ENCODE peak calls at places on chromosomes 4 and X, in four cellular contexts. W is right atrium auricular region, R is H7, Y is RWPE2. Q is an unnamed sample. For H3K36me3, the result is how much of the 10 kb centered on the place peaks cover.

GRCh38 chr4:79620627-79621026 is 212.6 kb upstream of the GK2 start:
- DNase-seq in W (no peak), R (no peak), Y (no peak), Q (no peak)

GRCh38 chrX:155997436-155997835 is at the start of gene IL9R:
- DNase-seq in Y (no peak), R (no peak), W (no peak), Q (no peak)

GRCh38 chr4:86043755-86044592 is 315.9 kb downstream of the MAPK10 start:
- DNase-seq in Y (no peak), R (no peak), W (no peak), Q (peak)

GRCh38 chr4:182916483-182917181 is 554 bp downstream of the DCTD start:
- DNase-seq in R (no peak), Y (no peak), W (no peak), Q (peak)

GRCh38 chrX:13165266-13165665 is 120.8 kb upstream of the FAM9C start:
- DNase-seq in Y (no peak), W (no peak), R (no peak), Q (no peak)

GRCh38 chrX:52425710-52426245 is 57.0 kb downstream of the XAGE2 start:
- DNase-seq in R (no peak), W (no peak), Y (no peak), Q (no peak)

GRCh38 chrX:39309018-39309620 is 507.9 kb downstream of the MID1IP1 start:
- DNase-seq in W (no peak), Y (no peak), R (no peak), Q (no peak)

GRCh38 chr4:138184881-138185280 is 57.3 kb downstream of the SLC7A11 start:
- DNase-seq in W (no peak), Y (no peak), R (no peak), Q (no peak)

GRCh38 chr4:88320174-88320779 is 35.9 kb upstream of the PPM1K start:
- DNase-seq in Y (no peak), R (peak), W (no peak), Q (no peak)

GRCh38 chrX:136147966-136148365 is 633 bp downstream of the FHL1 start:
- DNase-seq in W (no peak), R (peak), Y (no peak), Q (peak)

GRCh38 chr4:138223191-138223910 is 18.8 kb downstream of the SLC7A11 start:
- DNase-seq in W (no peak), R (no peak), Y (no peak), Q (no peak)

GRCh38 chr4:10098770-10099139 is 17.8 kb downstream of the WDR1 start:
- DNase-seq in Y (no peak), R (no peak), W (no peak), Q (no peak)

GRCh38 chr4:154743683-154744340 is at the start of gene LRAT:
- DNase-seq in Y (peak), R (peak), W (no peak), Q (peak)

GRCh38 chr4:118270492-118270891 is 82.3 kb downstream of the PRSS12 start:
- DNase-seq in Y (no peak), W (no peak), R (peak), Q (peak)

DNA sequence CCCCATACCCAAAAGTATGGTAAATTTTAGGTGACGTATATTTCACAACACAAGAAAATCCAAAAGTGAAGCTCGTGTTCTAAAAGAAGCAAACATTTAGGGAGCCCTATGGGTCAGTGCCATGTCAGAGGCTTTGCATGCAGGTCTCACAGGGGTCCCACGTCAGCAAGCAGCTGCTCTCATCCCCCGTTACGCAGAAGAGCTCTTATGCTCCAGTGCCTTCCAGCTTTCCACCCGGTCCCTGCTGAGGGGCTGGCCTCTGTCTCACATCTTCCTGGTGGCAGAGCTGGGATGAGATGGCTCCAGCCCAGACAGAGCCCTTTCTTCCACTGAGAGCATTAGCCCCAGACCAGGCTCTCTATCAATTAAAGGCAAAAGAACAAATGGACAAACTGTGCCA is 82.0 kb downstream of the IRF2 start:
- DNase-seq in R (no peak), W (no peak), Y (no peak), Q (no peak)
- H3K36me3 ChIP-seq in R (under half), W (half or more), Y (under half), Q (under half)

DNA sequence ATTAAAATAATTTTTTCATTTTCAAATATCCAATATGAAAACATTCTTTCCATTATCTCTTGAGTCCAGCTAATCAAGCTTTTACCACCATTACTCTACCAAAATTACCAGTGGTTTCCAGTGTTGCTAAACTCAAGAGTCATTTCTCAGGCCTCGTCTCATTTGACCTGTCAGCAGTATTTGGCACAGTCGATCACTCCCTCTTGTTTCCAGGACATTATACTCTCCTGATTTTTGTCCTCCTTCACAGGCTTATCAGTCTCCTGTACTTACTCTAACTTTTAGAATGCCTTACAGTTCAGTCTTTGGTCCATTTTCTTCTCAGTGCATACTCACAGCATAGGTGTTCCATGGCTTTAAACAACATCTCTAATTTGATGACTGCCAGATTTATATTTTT is 11.6 kb downstream of the USP38 start:
- DNase-seq in Y (no peak), R (no peak), W (no peak), Q (no peak)
- H3K36me3 ChIP-seq in Y (half or more), R (under half), W (half or more), Q (half or more)

DNA sequence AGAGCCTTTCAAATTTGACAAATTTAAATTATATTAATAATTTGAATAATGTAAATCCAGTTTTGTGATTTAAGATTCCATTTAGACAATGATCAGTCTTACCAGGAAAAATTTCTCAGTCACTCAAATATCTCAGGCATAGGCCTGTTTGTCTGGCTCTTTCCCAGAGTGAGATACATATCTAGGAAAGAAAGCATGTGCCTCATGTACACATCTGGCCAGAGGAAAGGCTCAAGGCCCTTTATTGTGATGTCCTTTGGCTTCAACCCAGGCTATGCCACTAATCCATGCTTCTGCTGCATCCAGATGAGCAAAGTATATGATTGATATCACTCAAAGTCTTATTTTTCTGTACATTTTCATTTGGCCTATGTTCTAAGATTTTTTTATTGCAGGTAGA is 473.3 kb upstream of the ADGRL3 start:
- DNase-seq in W (no peak), R (no peak), Y (no peak), Q (no peak)
- H3K36me3 ChIP-seq in W (under half), R (under half), Y (under half), Q (under half)

GRCh38 chr4:99845708-99846469 is 29.3 kb downstream of the DAPP1 start:
- DNase-seq in W (no peak), R (no peak), Y (no peak), Q (no peak)

GRCh38 chr4:99841143-99841542 is 24.5 kb downstream of the DAPP1 start:
- DNase-seq in W (no peak), R (no peak), Y (no peak), Q (no peak)

GRCh38 chr4:99845179-99845578 is 28.6 kb downstream of the DAPP1 start:
- DNase-seq in W (no peak), Y (no peak), R (no peak), Q (no peak)

GRCh38 chr4:99844048-99844447 is 27.4 kb downstream of the DAPP1 start:
- DNase-seq in R (no peak), Y (no peak), W (no peak), Q (no peak)

GRCh38 chr4:99843413-99843812 is 26.8 kb downstream of the DAPP1 start:
- DNase-seq in Y (no peak), W (no peak), R (no peak), Q (no peak)
- H3K36me3 ChIP-seq in Y (under half), W (under half), R (under half), Q (under half)

DNA sequence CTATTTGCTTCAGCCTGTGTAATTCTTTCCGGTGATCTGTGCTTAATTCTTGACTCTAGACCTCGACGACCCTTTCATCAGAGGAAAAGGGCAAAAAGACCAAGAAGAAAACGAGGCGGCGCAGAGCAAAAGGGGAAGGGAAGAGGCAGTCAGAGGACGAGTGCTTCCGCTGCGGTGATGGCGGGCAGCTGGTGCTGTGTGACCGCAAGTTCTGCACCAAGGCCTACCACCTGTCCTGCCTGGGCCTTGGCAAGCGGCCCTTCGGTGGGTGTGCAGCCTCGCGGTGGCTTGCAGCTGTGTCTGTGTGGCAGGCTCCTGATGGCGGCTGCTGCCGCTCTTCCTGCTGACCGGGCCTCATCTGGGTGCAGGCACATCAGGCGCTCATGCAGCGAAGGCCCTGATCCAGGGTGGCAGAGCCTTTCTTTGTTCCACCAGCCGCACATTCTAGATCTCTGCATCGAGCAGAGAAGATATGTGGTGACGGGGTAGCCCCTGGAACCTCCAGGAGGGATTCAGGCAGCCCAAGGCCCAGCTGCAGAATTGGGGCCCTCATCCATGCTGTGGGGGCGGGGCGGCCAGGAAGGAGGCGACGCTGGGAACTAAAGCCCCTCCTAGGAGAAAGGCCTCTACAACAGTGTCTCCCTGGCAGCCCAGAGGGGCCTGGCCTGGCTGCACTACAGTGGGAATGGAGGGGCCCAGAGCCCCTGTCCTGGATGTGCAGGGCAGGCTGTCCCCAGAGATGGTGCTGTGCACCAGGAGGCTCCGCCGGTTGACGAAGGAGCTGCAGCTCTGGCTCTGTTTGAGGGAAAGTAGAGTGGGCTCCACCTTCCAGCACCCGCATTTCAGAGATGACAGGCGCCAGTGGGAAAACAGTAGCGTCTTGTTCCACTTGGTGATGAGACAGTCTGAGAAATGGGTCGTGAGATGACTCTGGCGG is 32.1 kb downstream of the NELFA start:
- DNase-seq in Y (peak), W (no peak), R (peak), Q (no peak)
- H3K36me3 ChIP-seq in Y (half or more), W (half or more), R (under half), Q (half or more)

DNA sequence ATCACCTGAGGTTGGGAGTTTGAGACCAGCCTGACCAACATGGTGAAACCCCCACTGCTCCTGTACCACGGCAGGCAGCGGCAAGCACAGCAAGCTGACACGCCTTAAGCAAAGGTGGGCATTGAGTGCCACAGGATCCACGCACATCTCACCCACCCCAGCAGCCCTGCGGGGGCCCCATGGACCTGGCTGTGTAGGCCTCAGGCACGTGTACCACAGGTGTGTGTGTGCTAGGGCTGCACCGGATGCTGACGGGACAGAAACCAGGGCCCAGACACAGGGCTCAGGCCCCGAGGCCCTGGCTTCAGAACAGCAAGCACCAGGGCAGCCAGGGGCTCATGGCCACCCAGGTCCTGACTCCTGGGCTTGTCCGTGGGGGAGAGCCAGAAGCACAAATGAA is 46.8 kb downstream of the GAK start:
- DNase-seq in R (no peak), W (no peak), Y (no peak), Q (no peak)
- H3K36me3 ChIP-seq in R (under half), W (half or more), Y (under half), Q (under half)

DNA sequence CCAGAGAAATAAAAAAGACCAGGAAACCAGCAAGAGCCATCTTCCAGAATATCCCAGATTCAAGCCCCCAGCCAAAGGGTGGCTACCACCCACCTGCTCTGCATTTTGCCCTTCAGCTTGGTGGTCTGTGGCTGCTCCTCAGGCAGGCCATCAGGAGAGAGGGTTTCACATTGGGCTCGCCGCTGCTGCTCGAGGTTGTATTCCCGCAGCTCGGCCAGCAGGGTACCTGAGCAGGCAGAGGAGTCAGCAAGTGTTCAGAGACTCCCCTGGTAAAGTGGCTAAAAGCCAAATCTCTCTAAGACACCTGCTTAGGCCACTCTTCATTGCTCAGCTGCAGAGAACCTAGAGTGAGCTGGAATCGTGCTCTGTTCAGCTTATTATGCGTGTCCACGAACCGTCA is 110.8 kb upstream of the HSD17B10 start:
- DNase-seq in Y (no peak), W (no peak), R (no peak), Q (no peak)
- H3K36me3 ChIP-seq in Y (half or more), W (half or more), R (under half), Q (half or more)

GRCh38 chrX:2370436-2370835 is 130.3 kb downstream of the DHRSX start:
- DNase-seq in R (no peak), W (no peak), Y (no peak), Q (no peak)

GRCh38 chrX:2376166-2376565 is 124.6 kb downstream of the DHRSX start:
- DNase-seq in W (no peak), R (no peak), Y (no peak), Q (no peak)

GRCh38 chrX:2373615-2374014 is 127.2 kb downstream of the DHRSX start:
- DNase-seq in Y (no peak), W (no peak), R (no peak), Q (no peak)

GRCh38 chrX:2371026-2371778 is 129.6 kb downstream of the DHRSX start:
- DNase-seq in Y (no peak), R (peak), W (no peak), Q (no peak)

DNA sequence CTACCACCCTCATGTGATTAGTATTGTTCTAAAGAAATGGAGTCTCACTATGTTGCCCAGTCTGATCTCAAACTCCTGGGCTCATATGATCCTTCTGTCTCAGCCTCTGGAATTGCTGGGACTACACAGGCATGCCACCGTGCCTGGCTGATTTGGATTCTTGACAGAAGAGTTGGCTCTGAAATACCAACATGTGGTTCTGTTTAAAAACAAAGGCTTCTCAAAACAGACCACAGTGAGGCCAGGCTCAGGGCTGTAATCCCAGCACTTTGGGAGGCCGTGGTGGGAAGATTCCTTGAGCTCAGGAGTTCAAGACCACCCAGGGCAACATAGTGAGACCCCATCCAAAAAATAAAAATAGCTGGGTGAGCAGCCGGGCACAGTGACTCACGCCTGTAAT is 126.7 kb downstream of the DHRSX start:
- DNase-seq in Y (no peak), R (no peak), W (no peak), Q (no peak)
- H3K36me3 ChIP-seq in Y (under half), R (under half), W (under half), Q (under half)